ENCODE peak calls at places on chromosomes 2 and 18, in five cellular contexts. H is CD8-positive, alpha-beta T cell; T is WERI-Rb-1; D is Peyer's patch; G is RWPE1. B is an unnamed sample.

GRCh38 chr2:127891806-127892205 is 6.0 kb upstream of the AMMECR1L start:
- DNase-seq in H (no peak), D (no peak), T (no peak), G (no peak), B (no peak)

GRCh38 chr2:64873472-64873924 is 115.7 kb upstream of the SLC1A4 start:
- DNase-seq in T (peak; percentile 87), H (peak; percentile 59), G (peak; percentile 57), D (peak; percentile 91), B (peak; percentile 53)

GRCh38 chr18:77105680-77106079 is 26.9 kb downstream of the MBP start:
- DNase-seq in T (no peak), G (no peak), H (no peak), D (no peak), B (no peak)

GRCh38 chr2:229445013-229445412 is 173.9 kb upstream of the PID1 start:
- DNase-seq in D (peak; percentile 61), H (no peak), T (no peak), G (peak; percentile 80), B (no peak)

GRCh38 chr2:58834404-58834803 is 593.3 kb upstream of the FANCL start:
- DNase-seq in G (peak; percentile 8), H (no peak), D (no peak), T (no peak), B (no peak)

GRCh38 chr2:3864943-3865664 is 161.7 kb downstream of the DCDC2C start:
- DNase-seq in H (no peak), D (no peak), G (no peak), T (no peak), B (no peak)

GRCh38 chr18:48153641-48154481 is 223.4 kb upstream of the SMAD2 start:
- DNase-seq in G (no peak), H (no peak), D (no peak), T (no peak), B (no peak)

GRCh38 chr2:31296641-31297287 is 62.8 kb downstream of the EHD3 start:
- DNase-seq in H (no peak), D (no peak), T (no peak), G (no peak), B (no peak)

GRCh38 chr2:18860179-18860578 is 270.8 kb upstream of the NT5C1B start:
- DNase-seq in T (no peak), H (no peak), G (no peak), D (no peak), B (no peak)

GRCh38 chr18:26479065-26479685 is 69.2 kb downstream of the KCTD1 start:
- DNase-seq in D (no peak), G (no peak), T (no peak), H (no peak), B (no peak)

GRCh38 chr2:12764075-12764722 is 47.5 kb downstream of the TRIB2 start:
- DNase-seq in G (peak; percentile 20), H (no peak), D (no peak), T (no peak), B (no peak)

GRCh38 chr2:197556456-197556855 is 40.6 kb downstream of the MOB4 start:
- DNase-seq in D (no peak), H (no peak), G (no peak), T (no peak), B (no peak)

GRCh38 chr2:45278345-45279078 is 269.3 kb upstream of the SIX2 start:
- DNase-seq in G (no peak), H (no peak), D (no peak), T (no peak), B (no peak)

GRCh38 chr2:26557244-26557925 is 79.5 kb upstream of the OTOF start:
- DNase-seq in H (no peak), D (no peak), T (no peak), G (no peak), B (no peak)

GRCh38 chr2:100868083-100868482 is 48.1 kb downstream of the NPAS2 start:
- DNase-seq in D (no peak), H (no peak), T (no peak), G (no peak), B (no peak)

GRCh38 chr18:72867721-72868665 is at the start of gene NETO1:
- DNase-seq in H (no peak), D (no peak), T (peak; percentile 56), G (peak; percentile 18), B (no peak)

GRCh38 chr2:36904636-36905035 is 61.7 kb downstream of the STRN start:
- DNase-seq in D (no peak), G (no peak), T (no peak), H (no peak), B (no peak)

GRCh38 chr18:45589559-45590041 is 25.7 kb upstream of the SLC14A2 start:
- DNase-seq in T (no peak), G (no peak), D (no peak), H (no peak), B (no peak)

GRCh38 chr18:61333271-61333745 is at the start of gene CDH20:
- DNase-seq in T (peak; percentile 42), H (no peak), G (no peak), D (no peak), B (no peak)

GRCh38 chr2:233084488-233084887 is 24.3 kb downstream of the INPP5D start:
- DNase-seq in T (no peak), G (no peak), D (peak; percentile 92), H (no peak), B (no peak)

GRCh38 chr2:45010706-45011036 is 1.4 kb upstream of the SIX2 start:
- DNase-seq in H (no peak), G (no peak), T (no peak), D (no peak), B (no peak)

GRCh38 chr2:242085941-242086621 is 216.6 kb downstream of the RTP5 start:
- DNase-seq in T (no peak), D (peak; percentile 74), G (no peak), H (no peak), B (no peak)

GRCh38 chr2:62570861-62571698 is 65.1 kb upstream of the TMEM17 start:
- DNase-seq in T (peak; percentile 7), D (peak; percentile 63), H (no peak), G (no peak), B (no peak)

GRCh38 chr2:27171351-27171848 is 22.6 kb downstream of the TCF23 start:
- DNase-seq in H (no peak), D (no peak), T (no peak), G (no peak), B (no peak)

GRCh38 chr2:170842785-170843184 is 26.1 kb downstream of the GAD1 start:
- DNase-seq in G (no peak), D (no peak), T (no peak), H (no peak), B (no peak)

GRCh38 chr18:48455555-48456478 is 46.6 kb upstream of the ZBTB7C start:
- DNase-seq in D (no peak), H (no peak), G (no peak), T (no peak), B (peak; percentile 36)

GRCh38 chr2:210502997-210503621 is 26.6 kb upstream of the LANCL1 start:
- DNase-seq in G (peak; percentile 46), T (peak; percentile 45), H (no peak), D (peak; percentile 77), B (no peak)

GRCh38 chr18:9232977-9233376 is 96.4 kb downstream of the ANKRD12 start:
- DNase-seq in D (no peak), H (no peak), T (no peak), G (no peak), B (no peak)

DNA sequence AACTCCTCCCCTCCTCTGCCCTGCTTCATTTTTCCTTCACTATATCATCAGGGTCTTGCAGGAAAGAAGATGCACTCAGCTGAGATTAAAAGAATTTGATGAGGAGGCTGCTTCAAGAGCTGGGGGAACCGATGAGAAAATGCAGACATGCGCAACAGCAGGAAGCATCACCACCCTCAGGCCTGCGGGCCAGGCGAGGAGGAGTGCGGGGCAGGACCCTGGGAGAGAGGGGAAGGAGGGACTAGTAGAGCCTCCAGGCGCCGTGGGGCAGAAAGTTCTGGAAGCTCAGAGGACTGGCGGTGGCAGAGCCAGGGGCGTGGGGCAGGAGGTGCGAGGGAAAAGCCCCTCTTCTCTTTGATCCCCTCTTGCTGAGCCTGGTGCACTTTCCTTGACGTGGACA is 108.2 kb downstream of the CD226 start:
- DNase-seq in H (no peak), T (no peak), G (no peak), D (no peak), B (no peak)
- H3K27ac ChIP-seq in H (no peak overlapping the region), T (no peak overlapping the region), G (no peak overlapping the region), D (no peak overlapping the region), B (no peak overlapping the region)

DNA sequence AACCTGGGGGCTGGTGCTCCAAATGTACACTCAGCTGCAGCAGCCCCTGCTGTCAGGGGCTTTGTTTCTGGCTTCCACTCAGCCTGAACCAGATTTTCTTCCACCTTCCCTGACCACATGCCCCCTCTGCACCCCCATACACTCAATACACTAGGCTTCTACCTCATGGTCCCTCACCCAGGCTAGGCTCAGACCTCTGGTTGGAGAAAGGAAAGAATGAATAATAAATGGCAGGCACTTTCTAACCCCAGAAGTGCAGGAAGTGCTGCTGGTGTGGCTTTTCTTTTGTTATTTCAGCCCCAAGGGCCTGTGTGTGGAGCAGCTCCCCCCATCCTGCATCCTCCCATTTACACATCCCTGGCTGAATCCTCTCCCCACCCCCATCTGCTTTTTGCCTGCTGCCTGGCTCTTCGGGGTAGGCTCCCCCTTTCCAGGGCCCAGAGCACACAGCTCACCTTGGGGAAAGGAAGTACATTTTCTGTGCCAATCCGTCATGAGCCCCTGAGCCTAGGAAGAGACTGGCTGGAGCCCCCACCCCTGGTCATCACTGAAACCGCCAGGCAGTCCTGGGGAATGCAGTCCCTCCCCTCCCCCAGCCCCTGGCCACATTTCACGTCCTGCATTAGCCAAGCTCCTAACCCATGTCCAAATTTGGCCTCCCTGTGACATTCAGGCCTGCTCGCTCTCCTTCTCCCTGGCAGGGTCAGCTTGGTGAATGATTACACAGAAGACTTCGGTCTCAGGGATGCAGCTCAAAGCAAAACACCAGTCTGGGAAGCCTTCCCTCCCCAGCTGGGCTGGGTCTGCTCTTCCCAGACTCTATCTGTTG is 2.6 kb downstream of the DYSF start:
- DNase-seq in D (no peak), H (no peak), T (no peak), G (no peak), B (no peak)
- TF ChIP-seq CTCF in D (no peak), H (no peak), T (no peak), G (no peak), B (no peak)

GRCh38 chr18:62741118-62741566 is 25.8 kb downstream of the PHLPP1 start:
- DNase-seq in T (peak; percentile 41), H (no peak), G (peak; percentile 60), D (peak; percentile 73), B (no peak)
- H3K27ac ChIP-seq in T (no peak overlapping the region), H (no peak overlapping the region), G (no peak overlapping the region), D (no peak overlapping the region), B (no peak overlapping the region)

GRCh38 chr2:119871725-119872124 is 112.0 kb downstream of the PTPN4 start:
- DNase-seq in T (no peak), H (no peak), G (no peak), D (no peak), B (no peak)

DNA sequence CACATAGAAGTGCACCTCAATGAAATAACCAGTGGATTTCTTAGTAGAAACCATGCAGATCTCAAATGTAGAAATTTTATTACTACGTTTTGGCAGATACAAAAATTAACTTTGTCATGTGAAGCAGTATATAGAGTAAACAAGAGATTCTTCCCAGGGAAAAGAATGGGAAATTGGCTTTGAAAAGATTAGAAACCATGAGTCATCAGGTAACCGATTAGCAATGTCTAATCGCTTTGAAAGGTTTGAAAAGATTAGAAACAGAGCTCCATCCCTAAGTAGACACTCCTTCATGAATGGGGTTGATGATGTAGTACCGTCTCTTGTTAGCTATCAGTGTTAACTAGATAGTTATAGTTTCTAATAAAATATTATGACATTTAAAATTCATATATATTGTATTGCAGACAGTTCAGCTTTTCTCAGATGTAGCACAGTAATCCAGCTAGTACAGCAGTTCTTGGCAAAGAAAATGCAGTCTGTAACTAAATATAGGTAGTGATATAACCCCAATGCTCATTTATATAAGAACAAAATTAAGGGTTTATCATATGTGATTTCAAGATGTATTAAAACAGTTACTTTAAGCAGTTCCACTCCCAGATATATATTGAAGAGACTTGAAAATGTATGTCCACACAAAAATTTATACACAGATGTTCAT is 113.8 kb downstream of the PTPN4 start:
- DNase-seq in G (no peak), H (no peak), D (no peak), T (no peak), B (no peak)
- TF ChIP-seq CTCF in G (no peak), H (no peak), D (no peak), T (no peak), B (no peak)

B was measured in CD4-positive, alpha-beta T cell.